ENCODE peak calls at places on chromosomes 4 and X, in eight cellular contexts. T is sigmoid colon, J is endothelial cell, K is EH, E is GM19239, X is neural progenitor cell, B is memory B cell, R is activated B cell treated with CpG ODN at 0.5 μM for 24 hours. S is an unnamed sample.

GRCh38 chrX:38320819-38321218 is 6.5 kb downstream of the RPGR start:
- DNase-seq in J (no peak), X (no peak), E (no peak), R (no peak), T (no peak), B (no peak), K (no peak), S (no peak)

GRCh38 chr4:1404573-1405248 is 1.5 kb downstream of the NKX1-1 start:
- DNase-seq in K (no peak), R (no peak), B (no peak), T (peak), X (no peak), E (no peak), J (no peak), S (no peak)

GRCh38 chr4:156941940-156942548 is 29.6 kb downstream of the PDGFC start:
- DNase-seq in X (peak), B (no peak), K (peak), R (no peak), J (peak), E (no peak), T (peak), S (peak)

GRCh38 chr4:142815834-142816233 is 30.3 kb downstream of the INPP4B start:
- DNase-seq in J (no peak), E (no peak), K (peak), X (no peak), T (no peak), B (no peak), R (no peak), S (no peak)

GRCh38 chr4:108972613-108973283 is 209.9 kb upstream of the ETNPPL start:
- DNase-seq in B (no peak), E (no peak), T (no peak), J (no peak), R (no peak), X (no peak), K (no peak), S (no peak)

GRCh38 chrX:107748490-107748889 is 27.1 kb downstream of the TSC22D3 start:
- DNase-seq in T (no peak), X (no peak), K (no peak), E (no peak), R (no peak), J (no peak), B (no peak), S (no peak)

GRCh38 chr4:186846426-186846825 is 122.8 kb upstream of the FAT1 start:
- DNase-seq in T (no peak), K (peak), J (no peak), B (no peak), E (no peak), R (no peak), X (no peak), S (no peak)

GRCh38 chr4:3781193-3781886 is 15.2 kb downstream of the ADRA2C start:
- DNase-seq in R (no peak), K (no peak), B (no peak), T (no peak), J (no peak), X (no peak), E (no peak), S (peak)

GRCh38 chr4:152598454-152598853 is 62.6 kb upstream of the FBXW7 start:
- DNase-seq in T (no peak), J (no peak), B (no peak), X (no peak), E (no peak), R (no peak), K (no peak), S (no peak)

GRCh38 chr4:184268574-184269160 is 51.0 kb upstream of the ENPP6 start:
- DNase-seq in J (no peak), E (no peak), K (no peak), X (no peak), T (no peak), R (no peak), B (no peak), S (no peak)

GRCh38 chr4:123304151-123305021 is 92.2 kb upstream of the SPRY1 start:
- DNase-seq in K (no peak), R (no peak), E (no peak), B (no peak), J (peak), T (no peak), X (peak), S (no peak)

GRCh38 chr4:5399790-5400421 is 308.5 kb downstream of the EVC2 start:
- DNase-seq in X (peak), R (no peak), B (no peak), K (peak), E (peak), J (peak), T (no peak), S (peak)

GRCh38 chr4:20464381-20464780 is 212.7 kb downstream of the SLIT2 start:
- DNase-seq in E (no peak), K (peak), X (no peak), J (no peak), T (no peak), R (no peak), B (no peak), S (no peak)

GRCh38 chrX:118594697-118595420 is 99.2 kb downstream of the DOCK11 start:
- DNase-seq in X (peak), J (no peak), T (no peak), R (no peak), B (no peak), E (no peak), K (peak), S (no peak)

GRCh38 chr4:30610361-30610760 is 109.8 kb upstream of the PCDH7 start:
- DNase-seq in J (no peak), T (no peak), X (no peak), B (no peak), E (no peak), R (no peak), K (no peak), S (no peak)

GRCh38 chrX:47595701-47596655 is 13.7 kb downstream of the TIMP1 start:
- DNase-seq in T (no peak), R (no peak), E (no peak), J (no peak), B (no peak), X (no peak), K (peak), S (no peak)

GRCh38 chrX:101071585-101071984 is 7.1 kb upstream of the TMEM35A start:
- DNase-seq in E (no peak), R (no peak), B (no peak), K (no peak), J (no peak), X (no peak), T (no peak), S (no peak)

GRCh38 chrX:11967986-11968385 is 170.3 kb upstream of the FRMPD4 start:
- DNase-seq in K (no peak), X (no peak), T (no peak), E (no peak), R (no peak), B (no peak), J (no peak), S (peak)

GRCh38 chrX:129982300-129983246 is at the start of gene BCORL1:
- DNase-seq in J (peak), E (peak), K (peak), R (peak), T (peak), B (peak), X (peak), S (peak)

GRCh38 chr4:76251448-76252270 is at the start of gene FAM47E:
- DNase-seq in R (peak), B (peak), X (peak), T (peak), E (peak), J (peak), K (peak), S (peak)

GRCh38 chr4:1051472-1051871 is 40.0 kb downstream of the FGFRL1 start:
- DNase-seq in T (peak), R (peak), K (no peak), B (no peak), J (no peak), X (no peak), E (no peak), S (no peak)

GRCh38 chrX:17046478-17047097 is 100.1 kb downstream of the REPS2 start:
- DNase-seq in J (peak), E (peak), T (peak), R (peak), X (peak), B (peak), K (peak), S (peak)

GRCh38 chrX:53479295-53479694 is 45.1 kb upstream of the HSD17B10 start:
- DNase-seq in R (no peak), E (no peak), T (no peak), J (no peak), B (no peak), K (peak), X (peak), S (peak)

GRCh38 chr4:21134994-21135393 is 434.7 kb downstream of the PACRGL start:
- DNase-seq in B (no peak), R (no peak), J (peak), X (peak), E (no peak), K (peak), T (no peak), S (no peak)

GRCh38 chr4:137226900-137227299 is 305.4 kb downstream of the PCDH18 start:
- DNase-seq in R (no peak), E (no peak), K (peak), X (peak), T (no peak), B (no peak), J (peak), S (no peak)

GRCh38 chr4:88533937-88534750 is 10.6 kb upstream of the PYURF start:
- DNase-seq in K (peak), J (no peak), X (no peak), T (no peak), B (no peak), R (no peak), E (no peak), S (no peak)

GRCh38 chr4:84879651-84880200 is 86.8 kb downstream of the WDFY3 start:
- DNase-seq in R (no peak), X (no peak), T (no peak), J (no peak), B (no peak), E (no peak), K (peak), S (no peak)

GRCh38 chr4:178142724-178143123 is 700.5 kb upstream of the AGA start:
- DNase-seq in J (no peak), K (no peak), R (no peak), X (no peak), B (no peak), T (no peak), E (no peak), S (no peak)

GRCh38 chr4:56937262-56937661 is 29.6 kb downstream of the REST start:
- DNase-seq in E (no peak), R (no peak), T (no peak), X (no peak), J (no peak), B (no peak), K (peak), S (no peak)

GRCh38 chrX:53440101-53440500 is 5.9 kb upstream of the HSD17B10 start:
- DNase-seq in R (no peak), B (no peak), K (no peak), T (no peak), J (no peak), E (no peak), X (no peak), S (no peak)